ENCODE peak calls at places on chromosome 18, in eight cellular contexts. F is H7; H is GM23248; N is cardiac fibroblast; W is A549; X is CD8-positive, alpha-beta memory T cell; K is CD8-positive, alpha-beta T cell; L is tibial artery. D is an unnamed sample.

GRCh38 chr18:58896268-58896667 is 31.6 kb downstream of the ZNF532 start:
- DNase-seq in F (no peak), H (no peak), N (no peak), W (no peak), X (no peak), K (no peak), L (no peak), D (peak)

GRCh38 chr18:12766986-12767433 is 64.2 kb downstream of the PSMG2 start:
- DNase-seq in F (peak), H (no peak), N (no peak), W (peak), X (no peak), K (no peak), L (no peak), D (no peak)

GRCh38 chr18:26133652-26134051 is at the start of gene PSMA8:
- DNase-seq in F (peak), H (no peak), N (no peak), W (no peak), X (peak), K (peak), L (no peak), D (peak)

GRCh38 chr18:44792456-44793080 is 111.9 kb downstream of the SETBP1 start:
- DNase-seq in F (no peak), H (peak), N (no peak), W (no peak), X (no peak), K (no peak), L (no peak), D (no peak)

GRCh38 chr18:32437080-32437834 is 33.4 kb downstream of the GAREM1 start:
- DNase-seq in F (no peak), H (no peak), N (no peak), W (no peak), X (no peak), K (no peak), L (no peak), D (no peak)

GRCh38 chr18:7173216-7173615 is 55.6 kb upstream of the LAMA1 start:
- DNase-seq in F (no peak), H (no peak), N (no peak), W (no peak), X (no peak), K (no peak), L (no peak), D (no peak)

GRCh38 chr18:12317664-12318333 is 9.8 kb downstream of the TUBB6 start:
- DNase-seq in F (no peak), H (peak), N (peak), W (peak), X (no peak), K (no peak), L (no peak), D (no peak)

GRCh38 chr18:48408727-48409590 is at the start of gene ZBTB7C:
- DNase-seq in F (peak), H (peak), N (no peak), W (no peak), X (no peak), K (no peak), L (peak), D (peak)

GRCh38 chr18:24763765-24764548 is 303.5 kb downstream of the HRH4 start:
- DNase-seq in F (no peak), H (peak), N (peak), W (no peak), X (no peak), K (no peak), L (peak), D (no peak)

GRCh38 chr18:35386600-35387366 is 9.6 kb upstream of the ZNF396 start:
- DNase-seq in F (peak), H (peak), N (peak), W (peak), X (peak), K (peak), L (peak), D (peak)

GRCh38 chr18:67408240-67408639 is 108.3 kb downstream of the DSEL start:
- DNase-seq in F (no peak), H (peak), N (peak), W (no peak), X (no peak), K (no peak), L (no peak), D (no peak)

GRCh38 chr18:41391616-41392610 is 563.1 kb upstream of the PIK3C3 start:
- DNase-seq in F (peak), H (peak), N (peak), W (peak), X (no peak), K (no peak), L (no peak), D (peak)

GRCh38 chr18:62505669-62506494 is 16.9 kb upstream of the ZCCHC2 start:
- DNase-seq in F (no peak), H (peak), N (peak), W (no peak), X (no peak), K (no peak), L (no peak), D (no peak)

GRCh38 chr18:3162181-3162580 is 57.6 kb downstream of the MYOM1 start:
- DNase-seq in F (no peak), H (no peak), N (peak), W (no peak), X (no peak), K (no peak), L (no peak), D (peak)

GRCh38 chr18:12401881-12402280 is 5.8 kb upstream of the PRELID3A start:
- DNase-seq in F (peak), H (no peak), N (no peak), W (no peak), X (no peak), K (no peak), L (no peak), D (no peak)

GRCh38 chr18:36211612-36212065 is 24.3 kb downstream of the MOCOS start:
- DNase-seq in F (no peak), H (peak), N (peak), W (no peak), X (no peak), K (no peak), L (no peak), D (no peak)

GRCh38 chr18:9696112-9696511 is 12.0 kb upstream of the RAB31 start:
- DNase-seq in F (no peak), H (no peak), N (no peak), W (no peak), X (no peak), K (no peak), L (no peak), D (no peak)
- H3K4me3 ChIP-seq in F (no peak), H (no peak), N (no peak), W (no peak), X (no peak), K (no peak), L (no peak), D (no peak)

GRCh38 chr18:8610442-8610801 is 1.2 kb downstream of the RAB12 start:
- DNase-seq in F (no peak), H (peak), N (peak), W (no peak), X (no peak), K (no peak), L (no peak), D (peak)

GRCh38 chr18:8609711-8610441 is 639 bp downstream of the RAB12 start:
- DNase-seq in F (peak), H (peak), N (no peak), W (no peak), X (no peak), K (peak), L (no peak), D (peak)

GRCh38 chr18:8614875-8615274 is 5.6 kb downstream of the RAB12 start:
- DNase-seq in F (peak), H (no peak), N (no peak), W (no peak), X (no peak), K (no peak), L (no peak), D (no peak)

GRCh38 chr18:8608795-8609673 is at the start of gene RAB12:
- DNase-seq in F (peak), H (peak), N (peak), W (peak), X (peak), K (peak), L (peak), D (peak)

DNA sequence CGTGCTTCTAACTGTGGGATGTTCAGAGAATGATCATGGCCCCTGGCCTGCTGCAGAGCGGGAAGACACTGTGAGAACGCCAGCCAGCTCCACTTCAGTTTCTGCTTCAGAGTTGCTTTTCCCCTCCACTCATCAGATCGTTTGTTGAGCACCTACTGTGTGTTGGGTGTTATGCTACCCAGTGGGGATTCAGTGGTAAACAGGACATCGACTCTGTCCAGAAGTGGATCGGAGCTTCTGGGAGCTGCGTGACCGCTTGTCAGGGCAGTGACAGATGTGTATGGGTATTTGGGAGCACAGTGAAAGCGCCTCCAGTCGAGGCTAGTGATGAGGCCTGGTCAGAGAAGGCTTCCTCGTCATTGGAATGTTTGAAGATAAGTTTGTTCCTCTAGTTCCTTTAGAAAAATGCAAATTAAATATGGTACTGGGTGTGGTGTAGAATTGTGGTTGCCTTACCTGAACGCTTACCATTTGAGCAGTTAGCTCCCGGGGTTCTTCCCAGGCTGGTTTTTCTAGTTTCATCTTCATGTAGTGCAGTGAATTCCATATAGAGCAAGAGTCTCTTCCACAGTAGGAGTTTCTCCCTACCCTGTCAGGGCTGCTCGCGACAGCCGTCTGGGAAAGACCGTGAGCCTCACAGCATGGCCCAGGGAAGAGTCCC is 2.8 kb downstream of the RAB12 start:
- DNase-seq in F (no peak), H (no peak), N (no peak), W (no peak), X (no peak), K (no peak), L (no peak), D (no peak)
- H3K4me3 ChIP-seq in F (no peak), H (no peak), N (no peak), W (no peak), X (no peak), K (no peak), L (no peak), D (peak)

DNA sequence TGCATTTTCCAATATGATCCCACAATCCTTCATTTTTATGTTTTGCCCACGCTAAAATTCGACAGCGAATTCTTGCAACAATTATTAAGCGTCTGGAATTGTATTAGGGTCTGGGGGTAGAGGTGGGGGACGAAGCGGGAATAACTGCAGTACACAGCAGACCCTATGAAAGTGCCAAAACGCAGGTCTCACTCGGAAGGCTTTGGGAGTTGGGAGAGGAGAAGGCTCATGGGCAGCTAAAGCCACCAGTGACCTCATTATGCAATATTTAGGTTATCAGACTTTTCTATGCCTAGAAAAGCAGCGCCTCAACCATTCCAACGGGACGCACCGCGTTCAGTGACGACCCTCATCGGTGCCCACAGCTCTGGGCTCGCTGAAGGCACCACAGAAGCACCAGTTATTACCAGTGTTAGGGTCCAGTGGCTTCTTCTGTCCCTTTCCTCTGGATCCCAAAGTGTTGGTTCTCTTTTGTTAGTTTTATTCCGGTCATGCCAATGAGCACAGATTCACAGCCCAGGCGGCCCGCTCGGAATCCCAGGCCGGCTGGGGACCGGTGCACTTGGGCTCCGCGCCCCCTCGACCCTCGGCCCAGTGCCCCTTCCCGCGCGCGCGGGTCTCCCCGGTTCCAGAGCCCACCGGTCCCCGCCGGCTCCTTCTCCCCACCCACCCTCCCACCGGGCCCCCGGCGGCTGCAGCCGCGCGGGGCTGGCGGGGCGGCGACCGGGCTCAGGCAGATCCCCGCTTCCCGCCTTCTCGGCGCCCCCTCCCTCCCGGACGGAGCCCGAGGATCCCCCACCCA is 738 bp upstream of the MAPK4 start:
- DNase-seq in F (no peak), H (no peak), N (no peak), W (no peak), X (no peak), K (no peak), L (no peak), D (no peak)
- H3K4me3 ChIP-seq in F (peak), H (no peak), N (no peak), W (peak), X (no peak), K (no peak), L (peak), D (peak)

DNA sequence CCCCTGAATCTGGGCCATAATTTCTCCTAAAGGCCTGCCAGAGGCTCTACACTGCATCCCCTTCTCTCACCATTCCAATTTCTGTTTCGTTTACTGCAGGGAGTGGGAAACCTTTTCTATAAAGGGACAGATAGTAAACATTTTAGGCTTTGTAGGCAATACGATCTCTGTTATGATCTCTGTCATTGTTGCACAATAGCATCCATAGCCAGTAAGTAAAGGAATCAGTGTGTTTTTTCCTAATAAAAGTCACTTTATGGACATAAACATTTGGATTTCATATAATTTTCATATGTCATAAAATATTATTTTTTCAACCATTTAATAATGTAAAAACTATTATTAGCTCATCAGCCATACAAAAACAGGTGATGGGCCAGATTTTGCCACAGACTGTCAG is 531.7 kb downstream of the DSC3 start:
- DNase-seq in F (no peak), H (no peak), N (no peak), W (no peak), X (no peak), K (no peak), L (no peak), D (no peak)
- H3K4me3 ChIP-seq in F (no peak), H (no peak), N (no peak), W (no peak), X (no peak), K (no peak), L (no peak), D (no peak)

GRCh38 chr18:64991102-64991501 is 759.7 kb upstream of the CDH7 start:
- DNase-seq in F (no peak), H (no peak), N (no peak), W (no peak), X (no peak), K (no peak), L (no peak), D (no peak)
- H3K4me3 ChIP-seq in F (no peak), H (no peak), N (no peak), W (no peak), X (no peak), K (no peak), L (no peak), D (no peak)

GRCh38 chr18:78041218-78041617 is 791.6 kb downstream of the GALR1 start:
- DNase-seq in F (no peak), H (no peak), N (no peak), W (no peak), X (no peak), K (no peak), L (no peak), D (no peak)
- H3K4me3 ChIP-seq in F (no peak), H (no peak), N (no peak), W (no peak), X (no peak), K (no peak), L (no peak), D (no peak)

DNA sequence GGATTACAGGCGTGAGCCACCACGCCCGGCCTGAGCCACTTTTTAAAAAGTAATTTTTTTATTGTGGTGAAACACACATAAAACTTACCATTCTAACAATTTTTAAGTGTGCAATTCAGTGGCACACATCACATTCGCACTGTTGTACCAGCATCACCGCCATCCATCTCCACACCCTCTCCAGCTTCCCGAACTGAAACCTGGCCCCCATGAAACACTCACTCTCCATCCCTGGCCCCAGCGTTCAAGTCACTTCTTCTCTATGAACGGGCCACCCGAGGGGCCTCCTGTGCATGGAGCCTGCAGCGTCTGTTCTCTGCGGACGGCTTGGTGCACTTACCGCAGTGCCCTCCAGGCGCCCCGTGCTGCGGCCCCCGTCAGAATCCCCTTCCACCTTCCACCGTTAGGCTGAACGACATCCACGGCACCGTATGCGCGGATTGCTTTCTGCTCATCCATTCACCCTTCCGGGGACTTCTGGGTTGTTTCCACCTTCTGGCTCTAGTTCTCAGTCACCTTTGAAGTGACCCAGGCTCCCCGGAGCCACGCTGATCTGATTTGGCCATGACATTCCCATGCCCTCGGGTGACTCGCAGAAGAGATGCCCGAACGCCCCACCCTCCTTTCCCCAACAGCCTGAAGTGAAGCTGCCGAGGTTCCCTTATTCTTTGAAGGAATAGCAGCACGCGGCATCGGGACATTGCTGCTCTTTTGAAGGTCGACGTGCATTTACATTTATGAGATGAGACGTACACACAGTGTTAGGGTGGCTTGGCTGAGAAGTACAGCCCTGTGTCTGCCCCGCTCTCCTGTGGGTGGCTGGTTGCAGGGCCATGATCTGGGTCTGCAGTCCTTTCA is 134.4 kb downstream of the MBP start:
- DNase-seq in F (peak), H (no peak), N (no peak), W (no peak), X (no peak), K (no peak), L (no peak), D (no peak)
- H3K4me3 ChIP-seq in F (no peak), H (no peak), N (no peak), W (no peak), X (no peak), K (no peak), L (no peak), D (no peak)

DNA sequence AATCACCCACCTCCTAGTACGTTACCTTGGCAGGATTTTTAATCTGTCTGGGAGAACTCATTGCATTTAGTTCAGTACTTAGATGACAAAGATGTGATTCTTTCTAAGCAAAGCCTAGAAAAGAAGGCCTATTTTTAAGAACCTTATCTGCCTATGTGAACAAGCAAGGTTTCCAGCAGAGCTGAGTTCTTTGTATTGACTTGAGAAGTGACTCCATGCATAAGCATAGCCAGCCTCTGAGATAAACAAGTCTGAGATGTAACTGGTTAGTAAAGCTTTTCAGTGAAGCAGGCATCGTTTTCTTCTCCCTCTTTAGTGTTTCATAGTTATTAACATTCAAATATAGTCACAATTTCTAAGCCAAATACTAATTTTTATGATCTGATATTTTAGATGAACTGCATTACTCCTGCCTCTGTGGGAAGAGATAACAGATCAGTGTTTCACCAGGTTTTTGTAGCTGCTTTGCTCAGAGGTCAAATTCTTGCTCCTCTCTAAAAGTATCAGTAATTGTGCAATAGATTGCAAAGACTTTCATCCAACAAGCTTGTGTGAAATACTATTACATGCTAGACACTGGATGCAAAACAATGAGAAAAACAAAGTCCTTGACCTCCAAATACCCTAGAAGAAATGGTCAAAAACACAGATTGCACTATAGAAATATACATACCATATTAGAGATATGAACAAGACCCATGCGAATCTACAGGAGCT is 107.8 kb downstream of the MBD2 start:
- DNase-seq in F (no peak), H (no peak), N (no peak), W (no peak), X (no peak), K (no peak), L (no peak), D (no peak)
- H3K4me3 ChIP-seq in F (no peak), H (no peak), N (no peak), W (no peak), X (no peak), K (no peak), L (no peak), D (no peak)

D was measured in transverse colon.